ENCODE peak calls at places on chromosome 4, in four cellular contexts. Z is body of pancreas, X is mesendoderm, G is AG10803. W is an unnamed sample.
A peak's percentile ranks its signal among the peaks of the same experiment; 100 is the strongest.

GRCh38 chr4:129095811-129096454 is at the start of gene C4orf33:
- DNase-seq in Z (peak; percentile 73), X (peak; percentile 81), G (peak; percentile 61), W (peak; percentile 82)

GRCh38 chr4:159360549-159360948 is 257.7 kb downstream of the RAPGEF2 start:
- DNase-seq in Z (no peak), X (no peak), G (peak; percentile 88), W (no peak)

GRCh38 chr4:98801259-98801725 is 127.6 kb downstream of the EIF4E start:
- DNase-seq in Z (no peak), X (peak; percentile 50), G (no peak), W (no peak)

GRCh38 chr4:41718907-41719306 is 29.6 kb downstream of the PHOX2B start:
- DNase-seq in Z (no peak), X (peak; percentile 20), G (peak; percentile 23), W (no peak)

GRCh38 chr4:47486306-47486705 is 1.2 kb downstream of the ATP10D start:
- DNase-seq in Z (no peak), X (no peak), G (no peak), W (no peak)

GRCh38 chr4:88728146-88728545 is 30.5 kb upstream of the NAP1L5 start:
- DNase-seq in Z (no peak), X (no peak), G (no peak), W (no peak)

GRCh38 chr4:111689214-111689613 is 456.0 kb upstream of the FAM241A start:
- DNase-seq in Z (peak; percentile 60), X (no peak), G (peak; percentile 85), W (no peak)

GRCh38 chr4:183468210-183469095 is 24.0 kb downstream of the CDKN2AIP start:
- DNase-seq in Z (no peak), X (no peak), G (peak; percentile 36), W (no peak)

GRCh38 chr4:8858925-8859210 is 12.8 kb downstream of the HMX1 start:
- DNase-seq in Z (no peak), X (no peak), G (no peak), W (peak; percentile 43)

GRCh38 chr4:1075809-1076524 is 37.4 kb downstream of the RNF212 start:
- DNase-seq in Z (no peak), X (no peak), G (no peak), W (no peak)

GRCh38 chr4:183634086-183634485 is 24.9 kb downstream of the RWDD4 start:
- DNase-seq in Z (no peak), X (no peak), G (no peak), W (no peak)

GRCh38 chr4:105786748-105787147 is 78.2 kb downstream of the GSTCD start:
- DNase-seq in Z (no peak), X (no peak), G (no peak), W (no peak)

GRCh38 chr4:11743236-11743635 is 314.5 kb upstream of the HS3ST1 start:
- DNase-seq in Z (no peak), X (no peak), G (no peak), W (no peak)

GRCh38 chr4:7218686-7219085 is 26.3 kb downstream of the SORCS2 start:
- DNase-seq in Z (no peak), X (no peak), G (no peak), W (no peak)

GRCh38 chr4:10728016-10728415 is 43.4 kb upstream of the CLNK start:
- DNase-seq in Z (no peak), X (no peak), G (no peak), W (no peak)

GRCh38 chr4:105896461-105896939 is 1.2 kb downstream of the NPNT start:
- DNase-seq in Z (no peak), X (no peak), G (no peak), W (peak; percentile 83)

GRCh38 chr4:47686294-47686872 is 151.5 kb downstream of the CORIN start:
- DNase-seq in Z (peak; percentile 42), X (peak; percentile 65), G (peak; percentile 23), W (peak; percentile 67)

GRCh38 chr4:28845158-28845557 is 1875.0 kb upstream of the PCDH7 start:
- DNase-seq in Z (no peak), X (no peak), G (no peak), W (no peak)

GRCh38 chr4:90328558-90328957 is 201.4 kb downstream of the CCSER1 start:
- DNase-seq in Z (peak; percentile 27), X (peak; percentile 17), G (peak; percentile 0), W (no peak)

GRCh38 chr4:188110036-188110435 is 633 bp upstream of the TRIML2 start:
- DNase-seq in Z (no peak), X (peak; percentile 38), G (no peak), W (no peak)

GRCh38 chr4:9952415-9952950 is 68.8 kb downstream of the SLC2A9 start:
- DNase-seq in Z (no peak), X (peak; percentile 39), G (no peak), W (no peak)

GRCh38 chr4:70997068-70997467 is 3.6 kb downstream of the DCK start:
- DNase-seq in Z (no peak), X (no peak), G (no peak), W (no peak)

GRCh38 chr4:85952518-85952917 is 407.3 kb downstream of the MAPK10 start:
- DNase-seq in Z (no peak), X (no peak), G (peak; percentile 34), W (no peak)

GRCh38 chr4:150206265-150206664 is 128.0 kb downstream of the DCLK2 start:
- DNase-seq in Z (no peak), X (peak; percentile 14), G (no peak), W (no peak)

GRCh38 chr4:16952462-16952871 is 54.0 kb upstream of the LDB2 start:
- DNase-seq in Z (no peak), X (no peak), G (peak; percentile 54), W (no peak)

GRCh38 chr4:156347412-156348075 is 393.9 kb upstream of the CTSO start:
- DNase-seq in Z (no peak), X (peak; percentile 96), G (peak; percentile 25), W (no peak)

GRCh38 chr4:2441393-2442174 is 22.8 kb downstream of the CFAP99 start:
- DNase-seq in Z (peak; percentile 58), X (peak; percentile 92), G (peak; percentile 38), W (peak; percentile 82)

GRCh38 chr4:96131186-96131585 is 291.3 kb downstream of the PDHA2 start:
- DNase-seq in Z (no peak), X (no peak), G (no peak), W (no peak)

GRCh38 chr4:69032847-69033638 is 63.2 kb upstream of the UGT2B7 start:
- DNase-seq in Z (no peak), X (no peak), G (no peak), W (no peak)

GRCh38 chr4:159010100-159010499 is 92.8 kb upstream of the RAPGEF2 start:
- DNase-seq in Z (no peak), X (no peak), G (no peak), W (no peak)

GRCh38 chr4:163558539-163559044 is 64.1 kb downstream of the TMA16 start:
- DNase-seq in Z (no peak), X (no peak), G (no peak), W (peak; percentile 38)

GRCh38 chr4:54645830-54646229 is 11.9 kb upstream of the KIT start:
- DNase-seq in Z (no peak), X (no peak), G (no peak), W (no peak)

GRCh38 chr4:48439988-48440387 is 43.2 kb upstream of the SLC10A4 start:
- DNase-seq in Z (no peak), X (peak; percentile 17), G (peak; percentile 4), W (no peak)

GRCh38 chr4:8587469-8588195 is 4.9 kb upstream of the CPZ start:
- DNase-seq in Z (no peak), X (no peak), G (no peak), W (peak; percentile 59)

GRCh38 chr4:140000232-140000631 is 153.8 kb downstream of the MAML3 start:
- DNase-seq in Z (no peak), X (no peak), G (no peak), W (no peak)

GRCh38 chr4:27248829-27249228 is 388.2 kb downstream of the STIM2 start:
- DNase-seq in Z (no peak), X (no peak), G (peak; percentile 42), W (no peak)

GRCh38 chr4:119207051-119207450 is 5.5 kb upstream of the USP53 start:
- DNase-seq in Z (no peak), X (peak; percentile 78), G (peak; percentile 85), W (no peak)

DNA sequence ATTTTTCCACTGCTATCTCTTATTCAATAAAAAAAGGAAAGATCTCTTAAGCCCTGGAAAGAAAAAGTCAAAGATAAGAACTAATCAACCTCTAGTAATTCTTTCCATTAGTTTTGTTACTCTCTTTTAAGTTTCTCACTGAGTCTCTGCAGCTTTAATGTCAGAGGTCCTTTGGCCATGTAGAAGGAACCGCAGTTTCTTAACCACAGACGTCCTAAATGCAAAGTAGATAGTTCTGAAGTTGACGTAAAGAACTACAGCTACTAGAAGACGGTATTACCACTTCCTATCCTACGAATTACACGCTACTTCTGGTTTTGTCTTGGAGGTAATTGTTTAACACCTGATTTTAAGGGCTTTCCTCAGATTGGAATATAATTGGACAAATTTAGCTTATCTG is 325.9 kb downstream of the ANKRD50 start:
- DNase-seq in Z (no peak), X (no peak), G (no peak), W (no peak)
- H3K4me3 ChIP-seq in Z (no peak overlapping the region), X (no peak overlapping the region), G (no peak overlapping the region), W (no peak overlapping the region)

GRCh38 chr4:152380919-152381318 is 155.0 kb downstream of the FBXW7 start:
- DNase-seq in Z (no peak), X (no peak), G (no peak), W (no peak)
- H3K4me3 ChIP-seq in Z (peak overlapping the region; percentile 0), X (no peak overlapping the region), G (no peak overlapping the region), W (no peak overlapping the region)

DNA sequence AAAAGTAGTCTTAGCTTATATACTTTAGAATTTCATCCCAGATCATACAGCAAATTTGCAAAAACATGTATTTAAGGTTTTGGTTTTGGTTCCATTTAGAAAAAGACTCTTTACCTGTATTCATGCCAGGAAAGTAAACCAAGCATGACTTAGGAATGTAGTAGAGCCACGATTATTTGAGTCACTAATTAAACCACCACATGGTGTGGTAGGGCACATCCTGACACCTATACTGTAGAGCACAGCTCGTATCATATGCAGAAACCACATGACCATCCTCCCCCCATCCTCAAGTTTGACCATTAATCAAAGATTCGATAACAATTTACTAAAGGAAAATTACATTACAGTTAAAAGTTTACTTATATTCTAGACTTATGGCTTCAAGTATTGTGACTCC is 250.2 kb downstream of the ADAMTS3 start:
- DNase-seq in Z (no peak), X (no peak), G (peak; percentile 58), W (no peak)
- H3K4me3 ChIP-seq in Z (no peak overlapping the region), X (no peak overlapping the region), G (no peak overlapping the region), W (no peak overlapping the region)

GRCh38 chr4:153433753-153434105 is 32.4 kb upstream of the TMEM131L start:
- DNase-seq in Z (no peak), X (peak; percentile 9), G (no peak), W (no peak)
- H3K4me3 ChIP-seq in Z (no peak overlapping the region), X (no peak overlapping the region), G (no peak overlapping the region), W (peak overlapping the region; percentile 38)

GRCh38 chr4:104649631-104650030 is 154.9 kb upstream of the CXXC4 start:
- DNase-seq in Z (no peak), X (no peak), G (no peak), W (no peak)
- H3K4me3 ChIP-seq in Z (no peak overlapping the region), X (no peak overlapping the region), G (no peak overlapping the region), W (no peak overlapping the region)

DNA sequence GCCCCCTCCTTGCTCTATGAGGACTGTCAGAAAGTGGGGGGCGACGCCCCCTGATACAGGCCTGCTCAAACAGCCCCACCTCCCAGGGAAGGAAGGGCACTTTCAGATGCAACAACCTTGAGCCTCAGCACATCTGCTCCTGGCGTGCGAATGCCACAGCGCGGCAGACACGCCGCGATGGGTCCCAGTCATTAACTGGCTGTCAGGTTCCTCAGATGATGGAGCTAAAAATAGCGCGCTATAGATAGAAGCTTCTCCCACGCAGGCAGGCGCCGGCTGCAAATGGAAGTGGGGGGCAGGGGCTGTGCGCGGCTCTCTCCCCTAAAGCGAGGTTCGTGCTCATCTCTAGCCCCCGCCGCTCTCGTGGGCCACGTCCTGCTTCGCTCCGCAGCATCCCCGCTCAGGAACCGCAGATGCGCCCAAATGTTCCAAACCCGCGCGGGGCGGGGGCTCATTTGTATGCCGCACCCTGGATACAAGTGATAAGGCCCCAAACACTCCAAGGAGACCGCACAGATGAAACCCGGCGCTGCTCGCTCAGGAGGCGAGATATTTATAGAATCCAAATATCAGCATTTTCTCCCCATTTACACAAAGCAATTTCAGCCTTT is 57.7 kb upstream of the LGI2 start:
- DNase-seq in Z (no peak), X (no peak), G (peak; percentile 18), W (no peak)
- H3K4me3 ChIP-seq in Z (no peak overlapping the region), X (no peak overlapping the region), G (peak overlapping the region; percentile 43), W (no peak overlapping the region)

W was measured in left lung.